ENCODE peak calls at places on chromosomes 3 and 15, in four cellular contexts. One of them, this sample, is unnamed.

GRCh38 chr3:46778101-46778500 is 60.4 kb upstream of the PRSS50 start:
- DNase-seq in left lobe of liver: no peak
- DNase-seq in NT2/D1: no peak
- DNase-seq in AG09319: no peak
- DNase-seq in this sample: no peak

GRCh38 chr3:67423722-67424121 is 230.7 kb downstream of the SUCLG2 start:
- DNase-seq in left lobe of liver: no peak
- DNase-seq in NT2/D1: no peak
- DNase-seq in AG09319: no peak
- DNase-seq in this sample: no peak

GRCh38 chr15:30791239-30791638 is 112.5 kb upstream of the FAN1 start:
- DNase-seq in left lobe of liver: no peak
- DNase-seq in NT2/D1: no peak
- DNase-seq in AG09319: no peak
- DNase-seq in this sample: no peak

GRCh38 chr15:41492597-41493204 is 973 bp upstream of the ITPKA start:
- DNase-seq in left lobe of liver: no peak
- DNase-seq in NT2/D1: no peak
- DNase-seq in AG09319: no peak
- DNase-seq in this sample: no peak

GRCh38 chr3:111668912-111669488 is 73.9 kb upstream of the ZBED2 start:
- DNase-seq in left lobe of liver: no peak
- DNase-seq in NT2/D1: no peak
- DNase-seq in AG09319: peak
- DNase-seq in this sample: peak

GRCh38 chr3:120244834-120245225 is 40.2 kb downstream of the GPR156 start:
- DNase-seq in left lobe of liver: no peak
- DNase-seq in NT2/D1: no peak
- DNase-seq in AG09319: no peak
- DNase-seq in this sample: peak

GRCh38 chr3:179421500-179421899 is 29.8 kb downstream of the GNB4 start:
- DNase-seq in left lobe of liver: no peak
- DNase-seq in NT2/D1: no peak
- DNase-seq in AG09319: no peak
- DNase-seq in this sample: no peak

GRCh38 chr15:54803139-54803808 is 393.5 kb downstream of the RSL24D1 start:
- DNase-seq in left lobe of liver: no peak
- DNase-seq in NT2/D1: no peak
- DNase-seq in AG09319: no peak
- DNase-seq in this sample: no peak

GRCh38 chr3:31567036-31567435 is 34.3 kb downstream of the STT3B start:
- DNase-seq in left lobe of liver: no peak
- DNase-seq in NT2/D1: peak
- DNase-seq in AG09319: no peak
- DNase-seq in this sample: no peak

GRCh38 chr3:74009961-74010859 is 385.5 kb upstream of the PDZRN3 start:
- DNase-seq in left lobe of liver: no peak
- DNase-seq in NT2/D1: peak
- DNase-seq in AG09319: no peak
- DNase-seq in this sample: no peak

GRCh38 chr15:90219421-90220141 is 14.2 kb downstream of the CIB1 start:
- DNase-seq in left lobe of liver: no peak
- DNase-seq in NT2/D1: peak
- DNase-seq in AG09319: no peak
- DNase-seq in this sample: peak

GRCh38 chr3:144104146-144104545 is 132.5 kb downstream of the DIPK2A start:
- DNase-seq in left lobe of liver: no peak
- DNase-seq in NT2/D1: no peak
- DNase-seq in AG09319: no peak
- DNase-seq in this sample: peak

GRCh38 chr15:58229297-58229768 is 91.2 kb downstream of the AQP9 start:
- DNase-seq in left lobe of liver: no peak
- DNase-seq in NT2/D1: peak
- DNase-seq in AG09319: no peak
- DNase-seq in this sample: no peak

GRCh38 chr3:53700441-53700840 is 145.8 kb downstream of the CHDH start:
- DNase-seq in left lobe of liver: no peak
- DNase-seq in NT2/D1: no peak
- DNase-seq in AG09319: no peak
- DNase-seq in this sample: no peak

GRCh38 chr3:133547432-133548041 is 25.9 kb upstream of the CDV3 start:
- DNase-seq in left lobe of liver: peak
- DNase-seq in NT2/D1: no peak
- DNase-seq in AG09319: no peak
- DNase-seq in this sample: no peak

GRCh38 chr3:170324962-170325361 is 32.6 kb upstream of the SKIL start:
- DNase-seq in left lobe of liver: no peak
- DNase-seq in NT2/D1: no peak
- DNase-seq in AG09319: no peak
- DNase-seq in this sample: no peak

GRCh38 chr3:71360694-71361093 is 222.8 kb downstream of the FOXP1 start:
- DNase-seq in left lobe of liver: no peak
- DNase-seq in NT2/D1: no peak
- DNase-seq in AG09319: no peak
- DNase-seq in this sample: no peak

GRCh38 chr3:132536442-132537153 is 60.5 kb upstream of the ACKR4 start:
- DNase-seq in left lobe of liver: no peak
- DNase-seq in NT2/D1: no peak
- DNase-seq in AG09319: no peak
- DNase-seq in this sample: no peak

GRCh38 chr3:129106866-129107565 is 14.6 kb downstream of the RAB43 start:
- DNase-seq in left lobe of liver: peak
- DNase-seq in NT2/D1: no peak
- DNase-seq in AG09319: no peak
- DNase-seq in this sample: no peak

GRCh38 chr15:81113861-81114261 is 20.2 kb upstream of the CFAP161 start:
- DNase-seq in left lobe of liver: no peak
- DNase-seq in NT2/D1: no peak
- DNase-seq in AG09319: no peak
- DNase-seq in this sample: no peak

GRCh38 chr15:74542192-74543042 is 1.4 kb downstream of the ARID3B start:
- DNase-seq in left lobe of liver: no peak
- DNase-seq in NT2/D1: no peak
- DNase-seq in AG09319: no peak
- DNase-seq in this sample: no peak

GRCh38 chr3:29465836-29466235 is 185.0 kb downstream of the RBMS3 start:
- DNase-seq in left lobe of liver: no peak
- DNase-seq in NT2/D1: no peak
- DNase-seq in AG09319: peak
- DNase-seq in this sample: no peak

This sample was measured in neuronal stem cell.